ENCODE peak calls at places on chromosome 3, in seven cellular contexts. A is upper lobe of left lung, V is transverse colon, M is suprapubic skin, D is stomach, Z is breast epithelium, T is H1. B is an unnamed sample.

GRCh38 chr3:83011471-83011870 is 1250.0 kb upstream of the GBE1 start:
- DNase-seq in A (no peak), Z (no peak), V (no peak), M (no peak), D (no peak), T (no peak), B (no peak)

GRCh38 chr3:112773864-112774263 is 72.8 kb downstream of the CD200R1L start:
- DNase-seq in M (no peak), A (no peak), T (no peak), V (peak; percentile 15), Z (peak; percentile 26), D (peak; percentile 46), B (no peak)

GRCh38 chr3:71710906-71711494 is 14.2 kb downstream of the EIF4E3 start:
- DNase-seq in M (no peak), D (no peak), Z (no peak), A (no peak), V (no peak), T (no peak), B (no peak)

GRCh38 chr3:197269024-197269423 is 29.4 kb downstream of the DLG1 start:
- DNase-seq in A (no peak), M (no peak), D (no peak), T (no peak), Z (no peak), V (no peak), B (no peak)

GRCh38 chr3:171446301-171446700 is 13.9 kb downstream of the TNIK start:
- DNase-seq in A (no peak), V (no peak), D (no peak), M (no peak), Z (no peak), T (no peak), B (no peak)

GRCh38 chr3:193593666-193594025 is 638 bp downstream of the OPA1 start:
- DNase-seq in D (no peak), V (no peak), A (no peak), Z (no peak), T (no peak), M (no peak), B (no peak)

GRCh38 chr3:5192568-5193319 is 5.2 kb downstream of the EDEM1 start:
- DNase-seq in D (no peak), Z (no peak), V (no peak), T (no peak), A (no peak), M (no peak), B (no peak)

GRCh38 chr3:194745427-194746184 is 59.9 kb downstream of the FAM43A start:
- DNase-seq in A (no peak), Z (no peak), T (no peak), V (no peak), D (no peak), M (peak; percentile 13), B (no peak)

GRCh38 chr3:114624676-114625181 is 330.9 kb downstream of the TIGIT start:
- DNase-seq in D (peak; percentile 65), V (peak; percentile 74), M (peak; percentile 94), A (peak; percentile 87), T (no peak), Z (peak; percentile 81), B (no peak)

DNA sequence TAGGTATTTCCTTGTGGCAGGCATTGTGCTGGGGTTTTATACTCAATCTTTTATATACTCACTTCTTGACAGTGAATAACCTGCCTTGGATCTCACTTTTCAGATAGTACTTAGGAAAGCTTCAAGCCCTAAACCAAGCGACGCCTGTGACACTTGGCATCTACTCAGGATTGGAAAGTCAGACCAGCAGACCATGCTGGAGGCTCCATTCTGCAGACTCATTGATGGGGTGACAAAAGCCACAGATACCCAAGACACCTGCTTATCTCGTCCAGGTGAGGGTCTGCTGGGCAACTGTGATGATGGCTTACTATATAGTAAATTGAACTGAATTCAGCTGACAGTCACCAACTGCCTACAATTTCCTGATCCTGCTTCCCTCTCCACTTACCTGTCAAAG is 79.4 kb upstream of the MRPS22 start:
- DNase-seq in D (no peak), A (no peak), M (no peak), V (no peak), T (no peak), Z (peak; percentile 11), B (no peak)
- TF ChIP-seq POLR2AphosphoS5 in D (no peak), A (no peak), M (no peak), V (no peak), T (no peak), Z (no peak), B (no peak)

GRCh38 chr3:9820543-9820942 is 10.5 kb downstream of the TTLL3 start:
- DNase-seq in M (no peak), T (no peak), V (no peak), Z (no peak), A (no peak), D (no peak), B (no peak)
- TF ChIP-seq POLR2A in M (no peak), T (no peak), V (no peak), Z (no peak), A (no peak), D (no peak), B (no peak)

GRCh38 chr3:150740733-150741496 is 22.1 kb downstream of the SIAH2 start:
- DNase-seq in D (no peak), V (no peak), T (no peak), M (no peak), Z (no peak), A (no peak), B (no peak)

GRCh38 chr3:150738688-150739087 is 24.3 kb downstream of the SIAH2 start:
- DNase-seq in T (no peak), M (no peak), V (no peak), D (no peak), Z (no peak), A (no peak), B (no peak)

GRCh38 chr3:150739200-150739863 is 23.6 kb downstream of the SIAH2 start:
- DNase-seq in T (no peak), V (no peak), A (no peak), D (no peak), Z (no peak), M (no peak), B (no peak)

GRCh38 chr3:150741497-150742140 is 21.4 kb downstream of the SIAH2 start:
- DNase-seq in V (no peak), D (no peak), Z (no peak), A (no peak), M (no peak), T (no peak), B (no peak)

GRCh38 chr3:150739877-150740645 is 22.9 kb downstream of the SIAH2 start:
- DNase-seq in M (no peak), Z (no peak), D (no peak), V (no peak), A (no peak), T (no peak), B (no peak)
- TF ChIP-seq POLR2AphosphoS5 in M (no peak), Z (no peak), D (no peak), V (no peak), A (no peak), T (no peak), B (no peak)

GRCh38 chr3:7309707-7310106 is 448.8 kb downstream of the GRM7 start:
- DNase-seq in Z (peak; percentile 82), A (no peak), T (no peak), V (peak; percentile 21), D (no peak), M (peak; percentile 74), B (no peak)

GRCh38 chr3:7306900-7307299 is 446.0 kb downstream of the GRM7 start:
- DNase-seq in T (no peak), V (no peak), A (no peak), M (no peak), Z (no peak), D (no peak), B (no peak)

GRCh38 chr3:7307410-7307809 is 446.5 kb downstream of the GRM7 start:
- DNase-seq in A (no peak), V (no peak), Z (no peak), T (no peak), D (no peak), M (no peak), B (no peak)

DNA sequence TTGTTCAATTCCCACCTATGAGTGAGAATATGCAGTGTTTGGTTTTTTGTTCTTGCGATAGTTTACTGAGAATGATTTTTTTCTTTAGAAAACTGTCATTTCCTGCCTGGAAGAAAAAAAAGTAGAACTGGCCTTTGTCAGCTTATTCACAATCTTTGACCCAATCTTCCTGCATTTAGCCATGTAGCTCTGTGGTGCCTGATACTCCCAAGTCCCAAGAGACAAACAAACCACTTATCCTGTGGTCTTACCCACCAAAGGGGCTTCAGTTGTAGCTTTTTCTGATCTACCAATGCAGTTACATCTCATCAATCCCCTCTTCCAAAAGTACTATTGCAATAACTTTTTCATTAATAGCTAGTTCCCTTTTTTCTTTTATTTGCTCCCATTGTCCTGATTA is 444.6 kb downstream of the GRM7 start:
- DNase-seq in V (no peak), A (no peak), D (no peak), M (no peak), T (no peak), Z (no peak), B (no peak)
- TF ChIP-seq POLR2A in V (no peak), A (no peak), D (no peak), M (no peak), T (no peak), Z (no peak), B (no peak)

DNA sequence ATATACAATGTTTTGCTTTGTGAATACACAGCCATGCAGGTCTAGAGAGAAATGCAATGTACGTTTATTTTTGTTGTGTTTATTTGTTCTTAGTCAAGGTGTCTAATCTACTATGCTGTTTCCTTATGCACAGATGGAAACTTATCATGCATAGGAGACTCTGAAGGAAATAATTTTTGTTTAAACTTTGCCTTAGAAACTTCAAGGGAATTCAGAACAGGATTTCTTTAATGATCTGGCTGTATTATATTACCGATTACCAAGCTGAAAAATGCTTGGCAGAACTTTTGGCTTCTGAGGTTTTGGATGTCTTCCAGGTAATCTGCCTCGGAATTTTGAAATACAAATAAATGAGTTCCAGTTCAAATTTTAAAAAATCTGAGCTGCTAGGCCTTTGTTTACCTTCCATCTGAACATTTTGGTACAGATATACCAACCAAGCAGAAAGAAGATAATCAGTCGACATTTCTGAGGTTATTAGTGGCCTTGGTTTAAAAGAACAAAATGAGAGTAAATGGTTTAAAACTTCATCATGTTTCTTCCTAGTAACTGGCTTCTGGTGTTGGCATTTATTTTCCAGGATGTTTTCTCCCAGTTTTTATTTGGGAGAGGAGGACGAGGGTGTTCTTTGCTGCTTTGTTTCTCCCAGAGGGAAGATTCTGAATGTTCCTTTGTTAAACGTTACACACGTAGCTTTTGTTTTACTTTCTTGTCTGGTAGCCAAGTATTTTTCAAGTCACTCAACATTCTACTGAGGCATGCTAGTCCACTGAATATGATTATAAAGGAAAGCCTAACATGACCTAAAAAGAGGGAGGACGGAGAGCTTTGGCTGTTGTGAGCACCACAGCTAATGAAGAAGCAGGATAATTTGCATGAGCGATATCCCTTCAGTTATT is 421.8 kb upstream of the TBL1XR1 start:
- DNase-seq in D (no peak), A (no peak), Z (no peak), V (no peak), T (no peak), M (no peak), B (no peak)
- TF ChIP-seq POLR2AphosphoS5 in D (no peak), A (no peak), Z (no peak), V (no peak), T (no peak), M (no peak), B (no peak)

GRCh38 chr3:150370129-150370602 is 37.9 kb upstream of the TSC22D2 start:
- DNase-seq in T (peak; percentile 66), D (no peak), V (peak; percentile 39), Z (peak; percentile 45), M (peak; percentile 70), A (peak; percentile 59), B (no peak)
- TF ChIP-seq POLR2A in T (no peak), D (no peak), V (no peak), Z (no peak), M (no peak), A (no peak), B (no peak)

GRCh38 chr3:106085998-106086397 is 217.2 kb upstream of the CBLB start:
- DNase-seq in V (no peak), M (no peak), Z (no peak), T (no peak), D (no peak), A (no peak), B (no peak)
- TF ChIP-seq POLR2AphosphoS5 in V (no peak), M (no peak), Z (no peak), T (no peak), D (no peak), A (no peak), B (no peak)